ENCODE peak calls at places on chromosomes 2 and 18, in seven cellular contexts. M, Z, A, K, T, G and N are unnamed samples.

GRCh38 chr18:31581498-31582197 is 10.0 kb upstream of the TTR start:
- DNase-seq in M (no peak), K (peak), Z (peak), T (peak), G (no peak), A (peak), N (no peak)

GRCh38 chr2:135785032-135785431 is 43.4 kb downstream of the UBXN4 start:
- DNase-seq in G (no peak), T (no peak), Z (no peak), K (no peak), M (no peak), A (no peak), N (no peak)

GRCh38 chr2:3204451-3204850 is 173.2 kb downstream of the EIPR1 start:
- DNase-seq in A (no peak), K (no peak), Z (no peak), M (no peak), G (no peak), T (no peak), N (no peak)

GRCh38 chr2:182814380-182814779 is 52.1 kb downstream of the FRZB start:
- DNase-seq in Z (no peak), K (no peak), A (no peak), G (no peak), T (no peak), M (no peak), N (no peak)

GRCh38 chr2:36455011-36455410 is 99.4 kb downstream of the CRIM1 start:
- DNase-seq in M (no peak), A (no peak), T (no peak), K (peak), G (no peak), Z (no peak), N (no peak)

GRCh38 chr2:160075171-160075570 is 12.8 kb upstream of the PLA2R1 start:
- DNase-seq in M (no peak), A (no peak), T (no peak), Z (peak), K (no peak), G (no peak), N (no peak)

GRCh38 chr18:35926884-35927283 is 45.6 kb upstream of the RMP24 start:
- DNase-seq in K (no peak), G (no peak), A (no peak), Z (no peak), M (no peak), T (peak), N (no peak)

GRCh38 chr2:95277246-95277906 is 3.1 kb downstream of the PROM2 start:
- DNase-seq in K (no peak), Z (no peak), T (no peak), G (no peak), M (no peak), A (peak), N (peak)

GRCh38 chr2:86336350-86337234 is 834 bp downstream of the REEP1 start:
- DNase-seq in Z (no peak), M (peak), A (peak), K (no peak), G (peak), T (peak), N (peak)

GRCh38 chr2:106159867-106160785 is 34.0 kb downstream of the UXS1 start:
- DNase-seq in G (no peak), A (no peak), M (no peak), T (no peak), Z (no peak), K (no peak), N (no peak)

GRCh38 chr2:234794866-234795265 is 157.0 kb upstream of the SH3BP4 start:
- DNase-seq in G (no peak), T (no peak), Z (no peak), A (no peak), K (no peak), M (no peak), N (no peak)

GRCh38 chr2:119795309-119796303 is 35.9 kb downstream of the PTPN4 start:
- DNase-seq in Z (no peak), A (no peak), T (no peak), M (no peak), K (no peak), G (peak), N (no peak)

GRCh38 chr2:196113061-196113974 is 44.7 kb upstream of the DNAH7 start:
- DNase-seq in K (peak), M (peak), G (no peak), T (no peak), A (peak), Z (peak), N (no peak)

GRCh38 chr2:110702514-110702913 is 24.7 kb upstream of the BUB1 start:
- DNase-seq in M (no peak), A (no peak), G (no peak), K (no peak), Z (no peak), T (no peak), N (no peak)

GRCh38 chr2:110713508-110714362 is 18.6 kb upstream of the ACOXL start:
- DNase-seq in A (peak), K (no peak), Z (no peak), T (no peak), G (no peak), M (no peak), N (no peak)

GRCh38 chr2:110712737-110713136 is 19.6 kb upstream of the ACOXL start:
- DNase-seq in A (no peak), K (no peak), M (no peak), G (no peak), T (no peak), Z (no peak), N (no peak)

GRCh38 chr2:110702981-110703380 is 25.1 kb upstream of the BUB1 start:
- DNase-seq in Z (no peak), M (no peak), T (no peak), G (no peak), K (no peak), A (no peak), N (no peak)

DNA sequence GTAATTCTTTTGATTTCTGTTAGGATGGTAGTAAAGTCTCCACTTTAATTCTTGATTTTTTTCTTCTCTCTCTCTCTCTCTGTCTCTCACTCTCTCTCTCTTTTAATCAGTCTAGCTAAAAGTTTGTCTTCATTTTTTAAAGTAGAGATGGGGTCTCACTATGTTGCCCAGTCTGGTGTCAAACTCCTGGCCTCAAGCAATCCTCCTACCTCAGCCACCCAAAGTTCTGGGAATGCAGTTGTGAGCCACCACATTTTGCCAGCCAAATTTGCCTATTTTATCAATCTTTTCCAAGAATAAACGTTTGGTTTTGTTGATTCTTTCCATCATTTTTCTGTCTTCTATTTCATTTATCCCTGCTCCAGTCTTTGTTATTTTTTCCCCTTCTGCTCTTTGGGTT is 23.9 kb upstream of the ACOXL start:
- DNase-seq in K (no peak), A (no peak), M (no peak), G (no peak), Z (no peak), T (no peak), N (no peak)
- H2BK120ac ChIP-seq in K (no peak), A (no peak), M (no peak), G (no peak), Z (no peak), T (no peak), N (no peak)

DNA sequence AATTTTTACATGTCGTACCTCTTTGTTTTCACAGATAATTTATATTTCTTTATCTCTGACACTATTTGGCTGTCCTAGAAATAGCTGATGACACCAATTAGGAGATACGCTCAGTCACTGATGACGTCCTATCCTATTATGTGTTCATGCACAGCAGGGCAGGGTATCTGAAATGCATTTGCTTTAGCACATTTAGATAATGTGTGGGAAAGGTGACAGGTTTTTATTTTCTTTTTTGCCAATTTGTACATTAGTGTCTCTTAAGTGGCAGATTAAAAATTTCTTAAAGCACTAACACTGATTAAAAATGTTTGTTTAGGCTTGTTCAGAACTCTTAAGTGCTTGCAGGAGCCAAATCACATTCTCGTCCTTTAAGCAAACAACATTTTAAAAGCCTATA is 39.7 kb downstream of the CDC42EP3 start:
- DNase-seq in G (no peak), M (no peak), T (no peak), Z (no peak), A (no peak), K (no peak), N (no peak)
- H4K8ac ChIP-seq in G (no peak), M (no peak), T (no peak), Z (no peak), A (no peak), K (no peak), N (no peak)

DNA sequence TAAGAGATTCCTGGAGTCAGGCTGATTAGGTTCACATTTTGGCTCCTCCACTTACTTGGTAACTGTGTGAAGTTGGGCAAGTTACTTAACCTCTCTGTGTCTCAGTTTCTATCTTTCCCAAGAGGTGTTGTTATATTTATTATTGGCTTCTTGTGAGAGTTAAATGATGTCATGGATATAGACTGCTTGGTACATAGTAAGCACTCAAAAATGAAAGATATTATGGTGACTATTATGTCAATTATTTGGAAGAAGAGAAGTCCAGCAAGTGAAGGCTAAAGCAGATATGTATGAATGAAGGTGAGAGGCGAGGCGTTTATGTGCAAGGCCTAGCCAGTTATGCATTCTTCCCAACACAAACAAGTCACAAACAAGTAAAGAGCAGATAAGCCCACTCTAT is 417.4 kb downstream of the TSN start:
- DNase-seq in A (no peak), K (no peak), M (no peak), G (no peak), Z (no peak), T (peak), N (no peak)
- H2BK120ac ChIP-seq in A (no peak), K (no peak), M (no peak), G (no peak), Z (no peak), T (no peak), N (no peak)

GRCh38 chr2:231709981-231710750 is 1.8 kb downstream of the PTMA start:
- DNase-seq in A (peak), G (peak), T (peak), M (peak), Z (peak), K (peak), N (peak)

GRCh38 chr2:231707625-231708049 is 688 bp upstream of the PTMA start:
- DNase-seq in A (peak), T (peak), K (no peak), G (peak), Z (no peak), M (no peak), N (peak)

GRCh38 chr2:231709636-231709980 is 1.3 kb downstream of the PTMA start:
- DNase-seq in T (no peak), A (no peak), G (peak), Z (no peak), M (no peak), K (no peak), N (no peak)

GRCh38 chr2:231708050-231708772 is at the start of gene PTMA:
- DNase-seq in M (peak), G (peak), Z (peak), A (peak), K (peak), T (peak), N (peak)

GRCh38 chr2:231708773-231709635 is 679 bp downstream of the PTMA start:
- DNase-seq in Z (peak), K (peak), G (peak), T (peak), M (no peak), A (peak), N (no peak)
- H4K8ac ChIP-seq in Z (no peak), K (peak), G (peak), T (peak), M (no peak), A (no peak), N (no peak)

DNA sequence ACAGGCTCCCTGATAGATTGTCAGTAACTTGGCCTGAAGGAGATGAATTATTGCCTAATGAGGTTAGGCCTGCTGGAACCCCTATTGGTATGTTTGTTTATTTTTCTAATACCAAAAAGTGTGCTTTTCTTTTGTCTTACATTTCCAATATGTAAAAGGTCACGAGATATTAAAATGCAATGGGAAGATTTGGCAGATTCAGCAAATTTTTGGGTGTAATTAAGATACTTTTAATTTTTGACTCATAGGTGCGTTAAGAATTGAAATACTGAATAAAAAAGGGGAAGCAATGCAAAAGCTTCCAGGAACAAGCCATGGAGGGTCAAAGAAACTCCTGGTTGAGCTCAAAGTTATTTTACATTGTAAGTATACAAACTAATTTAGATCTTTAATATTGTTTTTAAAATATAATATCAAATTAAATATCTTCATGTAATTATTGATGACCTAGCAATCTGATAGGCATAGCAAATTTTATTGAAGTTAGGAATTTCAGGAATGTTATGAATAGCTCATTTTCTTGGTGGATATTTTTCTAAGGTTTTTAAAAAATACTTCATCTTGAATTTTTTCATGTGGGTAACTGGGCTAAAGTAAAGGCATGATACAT is 52.1 kb downstream of the SMCHD1 start:
- DNase-seq in A (no peak), Z (no peak), K (no peak), G (no peak), T (no peak), M (no peak), N (no peak)
- H2BK120ac ChIP-seq in A (no peak), Z (no peak), K (no peak), G (no peak), T (no peak), M (no peak), N (no peak)